ENCODE peak calls at places on chromosomes 12 and 14, in eight cellular contexts. One of them, this sample, is unnamed.

GRCh38 chr12:1833596-1834028 is 13.2 kb downstream of the LRTM2 start:
- DNase-seq in right atrium auricular region: no peak
- DNase-seq in naive thymus-derived CD8-positive, alpha-beta T cell: no peak
- DNase-seq in CD8-positive, alpha-beta T cell: no peak
- DNase-seq in NCI-H1092: no peak
- DNase-seq in fibroblast of mammary gland: no peak
- DNase-seq in mammary epithelial cell: no peak
- DNase-seq in GM03348: no peak
- DNase-seq in this sample: no peak

GRCh38 chr12:45726594-45727300 is 2.8 kb upstream of the ARID2 start:
- DNase-seq in right atrium auricular region: peak; percentile 63
- DNase-seq in naive thymus-derived CD8-positive, alpha-beta T cell: no peak
- DNase-seq in CD8-positive, alpha-beta T cell: no peak
- DNase-seq in NCI-H1092: peak; percentile 89
- DNase-seq in fibroblast of mammary gland: peak; percentile 31
- DNase-seq in mammary epithelial cell: peak; percentile 39
- DNase-seq in GM03348: peak; percentile 69
- DNase-seq in this sample: no peak

GRCh38 chr12:104659058-104659457 is 202.3 kb downstream of the CHST11 start:
- DNase-seq in right atrium auricular region: no peak
- DNase-seq in naive thymus-derived CD8-positive, alpha-beta T cell: no peak
- DNase-seq in CD8-positive, alpha-beta T cell: no peak
- DNase-seq in NCI-H1092: no peak
- DNase-seq in fibroblast of mammary gland: no peak
- DNase-seq in mammary epithelial cell: no peak
- DNase-seq in GM03348: no peak
- DNase-seq in this sample: no peak

GRCh38 chr12:53770281-53770680 is 18.5 kb upstream of the CISTR start:
- DNase-seq in right atrium auricular region: no peak
- DNase-seq in naive thymus-derived CD8-positive, alpha-beta T cell: no peak
- DNase-seq in CD8-positive, alpha-beta T cell: no peak
- DNase-seq in NCI-H1092: no peak
- DNase-seq in fibroblast of mammary gland: peak; percentile 99
- DNase-seq in mammary epithelial cell: peak; percentile 93
- DNase-seq in GM03348: peak; percentile 86
- DNase-seq in this sample: no peak

GRCh38 chr14:50943261-50943942 is 881 bp downstream of the PYGL start:
- DNase-seq in right atrium auricular region: peak; percentile 84
- DNase-seq in naive thymus-derived CD8-positive, alpha-beta T cell: no peak
- DNase-seq in CD8-positive, alpha-beta T cell: no peak
- DNase-seq in NCI-H1092: no peak
- DNase-seq in fibroblast of mammary gland: peak; percentile 69
- DNase-seq in mammary epithelial cell: no peak
- DNase-seq in GM03348: peak; percentile 47
- DNase-seq in this sample: no peak

GRCh38 chr12:80937391-80938238 is at the start of gene LIN7A:
- DNase-seq in right atrium auricular region: no peak
- DNase-seq in naive thymus-derived CD8-positive, alpha-beta T cell: no peak
- DNase-seq in CD8-positive, alpha-beta T cell: no peak
- DNase-seq in NCI-H1092: peak; percentile 53
- DNase-seq in fibroblast of mammary gland: peak; percentile 28
- DNase-seq in mammary epithelial cell: peak; percentile 7
- DNase-seq in GM03348: peak; percentile 46
- DNase-seq in this sample: no peak

GRCh38 chr14:61452452-61452851 is 131.1 kb downstream of the PRKCH start:
- DNase-seq in right atrium auricular region: no peak
- DNase-seq in naive thymus-derived CD8-positive, alpha-beta T cell: peak; percentile 51
- DNase-seq in CD8-positive, alpha-beta T cell: peak; percentile 66
- DNase-seq in NCI-H1092: no peak
- DNase-seq in fibroblast of mammary gland: no peak
- DNase-seq in mammary epithelial cell: no peak
- DNase-seq in GM03348: no peak
- DNase-seq in this sample: no peak

GRCh38 chr14:62322216-62322615 is 560.0 kb downstream of the SNAPC1 start:
- DNase-seq in right atrium auricular region: no peak
- DNase-seq in naive thymus-derived CD8-positive, alpha-beta T cell: no peak
- DNase-seq in CD8-positive, alpha-beta T cell: no peak
- DNase-seq in NCI-H1092: no peak
- DNase-seq in fibroblast of mammary gland: no peak
- DNase-seq in mammary epithelial cell: no peak
- DNase-seq in GM03348: no peak
- DNase-seq in this sample: no peak

GRCh38 chr12:1870998-1871917 is 47.2 kb downstream of the CACNA2D4 start:
- DNase-seq in right atrium auricular region: peak; percentile 23
- DNase-seq in naive thymus-derived CD8-positive, alpha-beta T cell: no peak
- DNase-seq in CD8-positive, alpha-beta T cell: no peak
- DNase-seq in NCI-H1092: no peak
- DNase-seq in fibroblast of mammary gland: no peak
- DNase-seq in mammary epithelial cell: no peak
- DNase-seq in GM03348: no peak
- DNase-seq in this sample: no peak

GRCh38 chr12:95643251-95643650 is 92.0 kb upstream of the USP44 start:
- DNase-seq in right atrium auricular region: no peak
- DNase-seq in naive thymus-derived CD8-positive, alpha-beta T cell: no peak
- DNase-seq in CD8-positive, alpha-beta T cell: no peak
- DNase-seq in NCI-H1092: no peak
- DNase-seq in fibroblast of mammary gland: no peak
- DNase-seq in mammary epithelial cell: no peak
- DNase-seq in GM03348: no peak
- DNase-seq in this sample: no peak

GRCh38 chr14:103892247-103892646 is 36.0 kb upstream of the TDRD9 start:
- DNase-seq in right atrium auricular region: no peak
- DNase-seq in naive thymus-derived CD8-positive, alpha-beta T cell: no peak
- DNase-seq in CD8-positive, alpha-beta T cell: no peak
- DNase-seq in NCI-H1092: no peak
- DNase-seq in fibroblast of mammary gland: no peak
- DNase-seq in mammary epithelial cell: no peak
- DNase-seq in GM03348: no peak
- DNase-seq in this sample: no peak

GRCh38 chr12:27233814-27234213 is 10.3 kb upstream of the STK38L start:
- DNase-seq in right atrium auricular region: no peak
- DNase-seq in naive thymus-derived CD8-positive, alpha-beta T cell: no peak
- DNase-seq in CD8-positive, alpha-beta T cell: no peak
- DNase-seq in NCI-H1092: no peak
- DNase-seq in fibroblast of mammary gland: no peak
- DNase-seq in mammary epithelial cell: no peak
- DNase-seq in GM03348: no peak
- DNase-seq in this sample: no peak

GRCh38 chr12:76929499-76929898 is 50.7 kb upstream of the CSRP2 start:
- DNase-seq in right atrium auricular region: no peak
- DNase-seq in naive thymus-derived CD8-positive, alpha-beta T cell: no peak
- DNase-seq in CD8-positive, alpha-beta T cell: no peak
- DNase-seq in NCI-H1092: no peak
- DNase-seq in fibroblast of mammary gland: no peak
- DNase-seq in mammary epithelial cell: no peak
- DNase-seq in GM03348: no peak
- DNase-seq in this sample: no peak

GRCh38 chr14:27528328-27528727 is 930.5 kb upstream of the NOVA1 start:
- DNase-seq in right atrium auricular region: no peak
- DNase-seq in naive thymus-derived CD8-positive, alpha-beta T cell: no peak
- DNase-seq in CD8-positive, alpha-beta T cell: no peak
- DNase-seq in NCI-H1092: peak; percentile 64
- DNase-seq in fibroblast of mammary gland: peak; percentile 57
- DNase-seq in mammary epithelial cell: no peak
- DNase-seq in GM03348: peak; percentile 27
- DNase-seq in this sample: peak; percentile 15

This sample was measured in LNCaP clone FGC.